ENCODE peak calls at places on chromosomes 3 and 15, in six cellular contexts. Q is H9, J is mesenchymal stem cell, F is IMR-90, V is H1, O is trophoblast cell. N is an unnamed sample.

GRCh38 chr15:75695634-75696302 is 16.9 kb downstream of the CSPG4 start:
- DNase-seq in Q (no peak), J (no peak), F (no peak), V (no peak), O (no peak), N (no peak)

GRCh38 chr3:10551821-10552630 is 46.6 kb upstream of the ATP2B2 start:
- DNase-seq in Q (peak), J (no peak), F (peak), V (peak), O (peak), N (no peak)

GRCh38 chr3:194906970-194907629 is 221.4 kb downstream of the FAM43A start:
- DNase-seq in Q (no peak), J (peak), F (no peak), V (no peak), O (no peak), N (no peak)

GRCh38 chr3:70250451-70250850 is 62.0 kb downstream of the MDFIC2 start:
- DNase-seq in Q (no peak), J (no peak), F (no peak), V (no peak), O (no peak), N (no peak)

GRCh38 chr15:67186226-67186649 is 68.2 kb downstream of the AAGAB start:
- DNase-seq in Q (no peak), J (no peak), F (no peak), V (no peak), O (no peak), N (no peak)

GRCh38 chr3:188269040-188269439 is 115.1 kb downstream of the LPP start:
- DNase-seq in Q (no peak), J (no peak), F (no peak), V (no peak), O (no peak), N (no peak)

GRCh38 chr15:62287066-62287857 is 122.2 kb upstream of the C2CD4B start:
- DNase-seq in Q (no peak), J (peak), F (peak), V (no peak), O (no peak), N (no peak)

GRCh38 chr3:30750967-30751366 is 143.5 kb downstream of the GADL1 start:
- DNase-seq in Q (peak), J (no peak), F (no peak), V (peak), O (no peak), N (no peak)

GRCh38 chr3:66393486-66394260 is 107.1 kb downstream of the LRIG1 start:
- DNase-seq in Q (no peak), J (peak), F (peak), V (no peak), O (no peak), N (no peak)

GRCh38 chr3:191005790-191006189 is 143.3 kb upstream of the GMNC start:
- DNase-seq in Q (peak), J (no peak), F (no peak), V (peak), O (no peak), N (peak)

GRCh38 chr15:24985224-24985623 is 30.4 kb downstream of the SNRPN start:
- DNase-seq in Q (no peak), J (no peak), F (no peak), V (no peak), O (no peak), N (no peak)

GRCh38 chr3:184524981-184525336 is 36.6 kb upstream of the EPHB3 start:
- DNase-seq in Q (no peak), J (no peak), F (no peak), V (no peak), O (no peak), N (no peak)

GRCh38 chr3:178684881-178685590 is 148.8 kb downstream of the KCNMB2 start:
- DNase-seq in Q (peak), J (no peak), F (no peak), V (peak), O (peak), N (peak)

GRCh38 chr3:31002730-31003129 is 108.3 kb upstream of the GADL1 start:
- DNase-seq in Q (no peak), J (no peak), F (no peak), V (no peak), O (no peak), N (no peak)

GRCh38 chr3:61979645-61980430 is 393.5 kb downstream of the FEZF2 start:
- DNase-seq in Q (no peak), J (no peak), F (no peak), V (no peak), O (no peak), N (no peak)

GRCh38 chr3:59422312-59422711 is 372.5 kb upstream of the CFAP20DC start:
- DNase-seq in Q (no peak), J (peak), F (peak), V (no peak), O (no peak), N (no peak)

GRCh38 chr15:93201940-93202339 is 112.9 kb upstream of the RGMA start:
- DNase-seq in Q (no peak), J (no peak), F (no peak), V (no peak), O (no peak), N (no peak)

GRCh38 chr3:49779378-49780079 is 6.8 kb downstream of the IP6K1 start:
- DNase-seq in Q (no peak), J (peak), F (no peak), V (no peak), O (no peak), N (no peak)

GRCh38 chr15:71252036-71252898 is 137.0 kb downstream of the THSD4 start:
- DNase-seq in Q (no peak), J (peak), F (peak), V (no peak), O (peak), N (no peak)

GRCh38 chr15:71254503-71254902 is 139.2 kb downstream of the THSD4 start:
- DNase-seq in Q (no peak), J (no peak), F (peak), V (no peak), O (peak), N (no peak)

GRCh38 chr15:71250936-71251468 is 135.7 kb downstream of the THSD4 start:
- DNase-seq in Q (no peak), J (no peak), F (no peak), V (no peak), O (peak), N (no peak)

GRCh38 chr15:71249986-71250385 is 134.7 kb downstream of the THSD4 start:
- DNase-seq in Q (no peak), J (no peak), F (no peak), V (no peak), O (peak), N (no peak)

DNA sequence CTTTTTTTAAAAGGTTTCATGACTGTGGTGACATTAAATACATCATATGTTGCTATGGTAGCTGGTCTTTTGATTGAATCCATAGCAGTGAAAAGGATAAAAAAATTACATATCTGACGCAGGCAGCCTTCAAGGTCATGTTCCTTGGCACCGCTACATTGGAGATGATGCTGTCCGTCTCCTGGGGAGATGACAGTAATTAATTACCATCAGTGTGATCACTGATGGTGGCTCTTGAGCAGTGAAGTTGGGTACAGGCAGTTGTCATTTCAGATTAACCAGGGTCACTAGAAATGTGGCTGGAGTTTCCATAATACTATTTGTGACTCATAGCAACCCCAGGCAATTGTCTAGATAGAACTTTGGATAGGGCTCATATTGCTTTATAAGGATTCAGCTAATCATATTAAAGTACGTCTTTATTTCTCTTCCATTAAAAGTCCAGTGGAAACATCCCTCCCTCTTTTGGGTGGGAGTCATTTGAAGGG is 136.3 kb downstream of the THSD4 start:
- DNase-seq in Q (no peak), J (peak), F (no peak), V (no peak), O (peak), N (no peak)
- H4K8ac ChIP-seq in Q (no peak), J (no peak), F (no peak), V (no peak), O (no peak), N (no peak)

GRCh38 chr3:23085256-23085655 is 117.9 kb upstream of the UBE2E2 start:
- DNase-seq in Q (no peak), J (no peak), F (no peak), V (no peak), O (no peak), N (no peak)
- H2AFZ ChIP-seq in Q (no peak), J (no peak), F (no peak), V (no peak), O (no peak), N (no peak)

DNA sequence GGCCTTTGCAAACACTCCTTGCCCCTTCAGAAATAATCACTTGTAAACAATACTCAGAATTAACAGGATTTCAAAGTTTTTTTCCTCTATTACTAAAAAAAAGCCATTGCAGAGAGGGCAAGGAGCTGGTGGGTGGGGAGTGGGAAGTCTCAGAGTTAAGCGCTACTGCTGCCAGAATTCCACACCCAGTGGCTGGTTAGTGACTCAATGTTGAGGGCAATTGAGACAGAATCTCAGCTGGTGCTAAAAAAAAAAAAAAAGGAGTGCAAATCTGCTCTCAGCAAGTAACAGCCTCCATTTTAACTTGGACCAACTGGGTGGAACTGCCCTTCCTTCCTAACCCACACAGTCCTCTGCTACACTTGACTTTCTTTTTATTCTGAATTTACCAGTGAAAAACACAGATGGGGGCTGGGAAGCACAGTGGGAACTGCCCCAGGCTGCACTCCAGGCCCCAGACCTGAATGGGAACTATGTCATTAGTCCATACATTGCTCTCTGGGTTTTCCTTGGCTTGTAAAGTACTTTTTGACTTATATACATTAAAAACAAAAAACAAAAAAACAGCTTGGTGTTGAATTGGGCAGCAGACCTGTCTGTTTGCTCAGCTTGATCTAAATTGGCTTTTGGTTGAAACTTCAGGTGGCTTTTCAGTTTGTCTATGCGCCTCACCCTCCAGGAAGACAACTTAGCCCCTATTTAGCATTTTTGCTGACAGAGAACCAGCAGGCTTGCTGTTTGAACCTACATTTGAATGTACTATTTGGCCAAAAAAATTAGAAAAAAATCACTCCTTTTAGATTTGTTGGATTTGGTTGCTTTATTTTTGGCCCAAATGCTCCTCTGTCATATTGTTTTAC is 357.8 kb upstream of the TBL1XR1 start:
- DNase-seq in Q (no peak), J (peak), F (peak), V (no peak), O (peak), N (no peak)
- H4K8ac ChIP-seq in Q (no peak), J (no peak), F (no peak), V (no peak), O (no peak), N (no peak)

GRCh38 chr15:90364251-90364650 is 12.2 kb downstream of the ZNF774 start:
- DNase-seq in Q (no peak), J (peak), F (peak), V (no peak), O (no peak), N (no peak)
- H2AFZ ChIP-seq in Q (no peak), J (no peak), F (no peak), V (no peak), O (no peak), N (no peak)

GRCh38 chr15:80841537-80841936 is 62.4 kb downstream of the CEMIP start:
- DNase-seq in Q (no peak), J (no peak), F (no peak), V (no peak), O (peak), N (no peak)

GRCh38 chr15:80838012-80838411 is 58.8 kb downstream of the CEMIP start:
- DNase-seq in Q (no peak), J (no peak), F (no peak), V (no peak), O (peak), N (no peak)

GRCh38 chr15:80838666-80839065 is 59.5 kb downstream of the CEMIP start:
- DNase-seq in Q (no peak), J (no peak), F (no peak), V (no peak), O (peak), N (no peak)

GRCh38 chr15:80840173-80841130 is 61.3 kb downstream of the CEMIP start:
- DNase-seq in Q (no peak), J (no peak), F (peak), V (no peak), O (no peak), N (no peak)

DNA sequence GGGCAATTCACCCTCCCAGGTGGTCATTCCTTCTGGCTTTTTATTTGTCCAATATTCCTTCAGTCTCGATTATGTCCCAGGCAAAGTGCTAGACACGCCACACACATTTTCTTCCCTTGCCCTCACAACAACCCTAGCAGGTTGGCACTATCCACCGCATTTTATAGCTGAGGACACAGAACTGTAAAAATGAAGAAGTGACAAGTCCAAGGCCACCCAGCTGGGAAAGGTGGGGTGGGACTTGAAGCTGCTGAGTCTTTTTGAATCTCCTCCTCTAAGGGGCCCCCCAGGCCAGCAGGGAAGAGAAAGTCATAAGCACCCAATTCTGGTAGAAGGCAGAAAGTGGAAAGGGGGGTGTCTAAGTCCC is 60.6 kb downstream of the CEMIP start:
- DNase-seq in Q (no peak), J (no peak), F (no peak), V (no peak), O (no peak), N (no peak)
- H4K8ac ChIP-seq in Q (no peak), J (no peak), F (no peak), V (no peak), O (no peak), N (no peak)

GRCh38 chr3:116930786-116931185 is 221.2 kb downstream of the TUSC7 start:
- DNase-seq in Q (no peak), J (peak), F (peak), V (no peak), O (no peak), N (no peak)
- H2AFZ ChIP-seq in Q (no peak), J (no peak), F (no peak), V (no peak), O (no peak), N (peak)

GRCh38 chr15:85564686-85565085 is 184.3 kb downstream of the AKAP13 start:
- DNase-seq in Q (no peak), J (peak), F (no peak), V (no peak), O (no peak), N (no peak)

GRCh38 chr15:85563731-85564130 is 183.3 kb downstream of the AKAP13 start:
- DNase-seq in Q (no peak), J (no peak), F (no peak), V (no peak), O (no peak), N (no peak)

GRCh38 chr15:85571780-85572179 is 191.4 kb downstream of the AKAP13 start:
- DNase-seq in Q (no peak), J (no peak), F (no peak), V (no peak), O (no peak), N (no peak)

GRCh38 chr15:85570331-85570730 is 189.9 kb downstream of the AKAP13 start:
- DNase-seq in Q (no peak), J (no peak), F (no peak), V (no peak), O (no peak), N (no peak)

GRCh38 chr15:85568261-85568808 is 187.9 kb downstream of the AKAP13 start:
- DNase-seq in Q (no peak), J (no peak), F (no peak), V (no peak), O (no peak), N (no peak)
- H4K8ac ChIP-seq in Q (no peak), J (no peak), F (no peak), V (no peak), O (no peak), N (no peak)

GRCh38 chr15:65051266-65051665 is 6.1 kb downstream of the SLC51B start:
- DNase-seq in Q (no peak), J (no peak), F (no peak), V (no peak), O (no peak), N (no peak)

GRCh38 chr15:65050270-65050669 is 5.1 kb downstream of the SLC51B start:
- DNase-seq in Q (no peak), J (no peak), F (peak), V (no peak), O (no peak), N (no peak)

GRCh38 chr15:65055201-65055870 is 10.1 kb downstream of the SLC51B start:
- DNase-seq in Q (no peak), J (peak), F (peak), V (no peak), O (no peak), N (no peak)

GRCh38 chr15:65054333-65055200 is 9.4 kb downstream of the SLC51B start:
- DNase-seq in Q (peak), J (peak), F (peak), V (peak), O (peak), N (peak)

DNA sequence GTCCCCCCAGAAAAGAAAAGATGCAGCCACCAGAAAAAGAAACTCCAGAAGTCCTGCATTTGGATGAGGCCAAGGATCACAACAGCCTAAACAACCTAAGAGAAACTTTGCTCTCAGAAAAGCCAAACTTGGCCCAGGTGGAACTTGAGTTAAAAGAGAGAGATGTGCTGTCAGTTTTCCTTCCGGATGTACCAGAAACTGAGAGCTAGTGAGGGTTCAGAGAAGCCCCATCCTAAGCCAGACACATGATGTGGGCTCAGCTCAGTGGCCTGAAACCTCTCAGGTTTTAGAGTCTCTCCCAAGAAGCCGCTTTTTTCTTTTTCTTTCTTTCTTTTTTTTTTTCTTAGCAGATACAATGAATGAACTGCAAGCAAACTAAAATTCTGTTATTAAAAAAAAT is 7.8 kb downstream of the SLC51B start:
- DNase-seq in Q (no peak), J (no peak), F (no peak), V (no peak), O (no peak), N (no peak)
- H2AFZ ChIP-seq in Q (no peak), J (no peak), F (no peak), V (no peak), O (no peak), N (no peak)